ENCODE peak calls at places on chromosomes 1 and 21, in four cellular contexts. S, A, O and P are unnamed samples.

GRCh38 chr1:182430263-182431068 is 19.5 kb upstream of the RGSL1 start:
- DNase-seq in O (no peak), A (no peak), S (no peak), P (peak; percentile 1)

GRCh38 chr1:147619741-147620140 is 50.6 kb downstream of the ACP6 start:
- DNase-seq in A (no peak), S (no peak), O (no peak), P (no peak)

GRCh38 chr1:47178020-47178419 is 11.8 kb downstream of the PDZK1IP1 start:
- DNase-seq in S (no peak), A (no peak), O (no peak), P (peak; percentile 34)

GRCh38 chr1:232166942-232167341 is 463.0 kb downstream of the SIPA1L2 start:
- DNase-seq in A (no peak), O (no peak), S (peak; percentile 23), P (no peak)

GRCh38 chr21:44303490-44303981 is 3.7 kb downstream of the PFKL start:
- DNase-seq in S (peak; percentile 84), A (no peak), O (no peak), P (no peak)

GRCh38 chr1:38538834-38539233 is 320.7 kb downstream of the RRAGC start:
- DNase-seq in S (no peak), A (no peak), O (no peak), P (no peak)

GRCh38 chr1:67308136-67308535 is 463 bp downstream of the IL12RB2 start:
- DNase-seq in A (no peak), O (no peak), S (no peak), P (no peak)

GRCh38 chr1:204359474-204360255 is at the start of gene PLEKHA6:
- DNase-seq in S (no peak), A (peak; percentile 79), O (no peak), P (no peak)

GRCh38 chr1:178928041-178928440 is 57.2 kb upstream of the ANGPTL1 start:
- DNase-seq in A (no peak), O (no peak), S (no peak), P (no peak)

GRCh38 chr1:203311368-203312301 is 6.3 kb downstream of the BTG2 start:
- DNase-seq in A (no peak), S (no peak), O (no peak), P (no peak)

GRCh38 chr1:186925881-186926676 is 97.3 kb downstream of the PLA2G4A start:
- DNase-seq in S (no peak), O (no peak), A (no peak), P (no peak)

GRCh38 chr1:152745289-152745704 is 12.5 kb upstream of the KPRP start:
- DNase-seq in O (no peak), A (no peak), S (no peak), P (no peak)

GRCh38 chr1:94279048-94279447 is 41.7 kb upstream of the ARHGAP29 start:
- DNase-seq in S (no peak), A (no peak), O (no peak), P (no peak)

GRCh38 chr21:45618287-45618686 is 25.2 kb upstream of the PCBP3 start:
- DNase-seq in A (peak; percentile 54), S (no peak), O (no peak), P (no peak)

GRCh38 chr1:156128749-156129682 is 14.5 kb downstream of the LMNA start:
- DNase-seq in S (peak; percentile 40), A (peak; percentile 91), O (no peak), P (no peak)
- H3K4me3 ChIP-seq in S (no peak overlapping the region), A (peak overlapping the region; percentile 22), O (no peak overlapping the region), P (no peak overlapping the region)

GRCh38 chr1:11406845-11407244 is 72.1 kb upstream of the DISP3 start:
- DNase-seq in S (no peak), A (no peak), O (no peak), P (no peak)
- H3K9me3 ChIP-seq in S (no peaks in the 10 kb centered on the region), A (peaks cover 6% of the 10 kb centered on the region), O (no peaks in the 10 kb centered on the region), P (no peaks in the 10 kb centered on the region)

DNA sequence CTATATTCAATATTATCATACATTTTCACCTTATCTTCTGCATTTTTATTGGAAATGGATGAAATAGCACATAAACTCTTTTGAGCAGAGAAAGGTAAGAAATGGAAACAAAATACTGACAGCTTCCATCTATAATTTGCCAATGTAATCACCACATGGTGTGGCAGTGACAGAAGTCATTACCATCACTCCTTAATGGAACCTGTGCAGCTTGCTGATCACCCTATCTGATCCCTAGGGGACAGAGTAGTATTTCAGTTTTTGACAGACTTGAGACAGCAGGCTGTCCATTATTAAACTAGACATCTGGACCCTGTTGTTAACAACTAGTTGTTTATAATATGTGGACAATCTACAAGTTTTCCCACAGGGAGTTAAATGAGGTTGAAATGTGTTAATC is 9.3 kb downstream of the KCNT2 start:
- DNase-seq in A (no peak), S (no peak), O (no peak), P (no peak)
- H3K4me3 ChIP-seq in A (no peak overlapping the region), S (no peak overlapping the region), O (no peak overlapping the region), P (no peak overlapping the region)

GRCh38 chr21:25467891-25468290 is 139.4 kb downstream of the MRPL39 start:
- DNase-seq in O (no peak), S (no peak), A (no peak), P (no peak)

GRCh38 chr21:25462517-25462971 is 144.7 kb downstream of the MRPL39 start:
- DNase-seq in A (no peak), O (no peak), S (no peak), P (no peak)

GRCh38 chr21:25466470-25466869 is 140.8 kb downstream of the MRPL39 start:
- DNase-seq in S (no peak), O (no peak), A (no peak), P (no peak)

GRCh38 chr21:25464275-25464674 is 143.0 kb downstream of the MRPL39 start:
- DNase-seq in O (no peak), A (no peak), S (no peak), P (no peak)

DNA sequence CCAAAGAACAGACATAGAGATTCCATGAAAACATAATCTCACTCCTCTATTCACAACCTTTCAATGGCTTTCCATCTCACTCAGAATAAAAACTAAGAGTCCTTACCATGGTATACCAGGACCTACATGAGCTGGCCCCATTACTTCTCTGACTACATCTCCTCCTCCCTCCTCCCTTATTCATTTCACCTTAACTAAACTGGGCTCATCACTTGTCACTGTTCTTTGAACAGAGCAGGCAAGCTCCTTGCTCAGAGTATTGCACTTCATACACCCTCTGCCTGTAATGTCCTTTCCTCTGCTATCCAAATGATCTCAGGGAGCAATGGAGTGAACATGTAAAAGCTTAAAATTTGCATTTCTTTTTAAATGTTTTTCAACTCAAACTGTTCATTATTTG is 142.0 kb downstream of the MRPL39 start:
- DNase-seq in A (no peak), S (no peak), O (no peak), P (no peak)
- H3K9me3 ChIP-seq in A (no peaks in the 10 kb centered on the region), S (no peaks in the 10 kb centered on the region), O (no peaks in the 10 kb centered on the region), P (no peaks in the 10 kb centered on the region)

GRCh38 chr1:9291914-9292360 is 757 bp upstream of the SPSB1 start:
- DNase-seq in A (peak; percentile 83), O (peak; percentile 85), S (peak; percentile 91), P (no peak)
- H3K4me3 ChIP-seq in A (peak overlapping the region; percentile 99), O (peak overlapping the region; percentile 87), S (peak overlapping the region; percentile 83), P (no peak overlapping the region)

DNA sequence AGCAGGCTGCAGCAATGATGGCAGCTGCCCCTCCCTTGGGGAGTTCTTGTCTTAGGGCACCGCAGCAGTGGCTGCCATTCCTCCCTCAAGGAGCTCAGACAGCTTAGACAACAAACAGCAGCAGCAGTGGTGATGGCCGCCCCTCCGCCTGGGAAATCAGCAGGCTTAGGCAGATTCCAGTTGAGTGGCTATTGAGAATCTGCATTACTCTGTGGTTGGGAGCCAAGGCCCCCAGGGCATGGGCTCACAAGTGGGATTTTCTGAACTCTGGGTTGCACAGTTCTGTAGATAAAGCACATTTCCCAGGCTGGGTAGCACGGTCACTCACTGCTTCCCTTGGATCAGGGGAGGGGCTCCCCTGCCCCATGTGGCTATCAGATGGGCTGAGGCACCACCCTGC is 1280.7 kb upstream of the TMPRSS15 start:
- DNase-seq in A (no peak), S (no peak), O (peak; percentile 32), P (no peak)
- H3K9me3 ChIP-seq in A (no peaks in the 10 kb centered on the region), S (peaks cover 9% of the 10 kb centered on the region), O (no peaks in the 10 kb centered on the region), P (no peaks in the 10 kb centered on the region)